ENCODE peak calls at places on chromosomes 11 and 22, in eight cellular contexts. W is left ventricle myocardium inferior; E is A549; G is Peyer's patch; Y is tibial nerve; H is fibroblast of lung; J is heart right ventricle; C is CD4-positive, CD25-positive, alpha-beta regulatory T cell. N is an unnamed sample.

GRCh38 chr11:111840143-111840542 is 31.2 kb downstream of the ALG9 start:
- DNase-seq in G (no peak), J (no peak), E (no peak), Y (no peak), W (no peak), C (no peak), H (peak), N (no peak)

GRCh38 chr11:16542353-16542752 is 186.0 kb upstream of the SOX6 start:
- DNase-seq in G (no peak), W (no peak), H (no peak), E (no peak), C (no peak), J (no peak), Y (no peak), N (no peak)

GRCh38 chr22:17772963-17773605 is 1.2 kb downstream of the BID start:
- DNase-seq in J (no peak), W (no peak), E (no peak), G (no peak), C (no peak), Y (no peak), H (peak), N (no peak)

GRCh38 chr22:27483095-27483798 is 318.3 kb downstream of the MN1 start:
- DNase-seq in J (no peak), Y (no peak), W (no peak), H (no peak), E (no peak), C (no peak), G (no peak), N (no peak)

GRCh38 chr11:67054851-67055523 is 1.7 kb upstream of the RHOD start:
- DNase-seq in J (peak), C (no peak), Y (no peak), W (peak), H (peak), G (no peak), E (peak), N (no peak)

GRCh38 chr11:87897079-87897478 is 278.2 kb downstream of the RAB38 start:
- DNase-seq in H (no peak), J (no peak), E (no peak), W (no peak), C (no peak), G (no peak), Y (no peak), N (no peak)

GRCh38 chr11:46281374-46281831 is 3.9 kb downstream of the CREB3L1 start:
- DNase-seq in G (no peak), H (peak), Y (no peak), E (no peak), J (no peak), W (no peak), C (no peak), N (no peak)

GRCh38 chr11:92852946-92853345 is 116.5 kb upstream of the MTNR1B start:
- DNase-seq in E (no peak), H (peak), G (no peak), C (no peak), Y (no peak), W (no peak), J (peak), N (no peak)

GRCh38 chr11:48051217-48051848 is 71.0 kb downstream of the PTPRJ start:
- DNase-seq in H (no peak), J (no peak), W (no peak), G (peak), C (no peak), Y (no peak), E (no peak), N (no peak)

GRCh38 chr11:28517621-28518020 is 409.4 kb downstream of the METTL15 start:
- DNase-seq in C (no peak), E (no peak), H (peak), Y (no peak), G (no peak), W (no peak), J (no peak), N (no peak)

GRCh38 chr11:78253797-78254196 is 65.1 kb downstream of the USP35 start:
- DNase-seq in G (no peak), J (no peak), E (no peak), W (no peak), H (peak), Y (no peak), C (no peak), N (no peak)

GRCh38 chr11:6629892-6630631 is 10.8 kb upstream of the TPP1 start:
- DNase-seq in J (no peak), E (no peak), W (no peak), G (no peak), C (no peak), H (no peak), Y (no peak), N (no peak)

GRCh38 chr22:36197065-36197440 is 4.6 kb downstream of the APOL4 start:
- DNase-seq in J (no peak), E (no peak), W (peak), G (no peak), H (peak), C (no peak), Y (peak), N (no peak)

GRCh38 chr22:35731321-35731720 is 13.6 kb downstream of the APOL5 start:
- DNase-seq in Y (no peak), E (no peak), C (no peak), H (no peak), G (no peak), J (no peak), W (no peak), N (no peak)

GRCh38 chr11:45252134-45252856 is 33.8 kb downstream of the SYT13 start:
- DNase-seq in E (peak), J (peak), W (peak), H (peak), G (peak), C (no peak), Y (no peak), N (no peak)

DNA sequence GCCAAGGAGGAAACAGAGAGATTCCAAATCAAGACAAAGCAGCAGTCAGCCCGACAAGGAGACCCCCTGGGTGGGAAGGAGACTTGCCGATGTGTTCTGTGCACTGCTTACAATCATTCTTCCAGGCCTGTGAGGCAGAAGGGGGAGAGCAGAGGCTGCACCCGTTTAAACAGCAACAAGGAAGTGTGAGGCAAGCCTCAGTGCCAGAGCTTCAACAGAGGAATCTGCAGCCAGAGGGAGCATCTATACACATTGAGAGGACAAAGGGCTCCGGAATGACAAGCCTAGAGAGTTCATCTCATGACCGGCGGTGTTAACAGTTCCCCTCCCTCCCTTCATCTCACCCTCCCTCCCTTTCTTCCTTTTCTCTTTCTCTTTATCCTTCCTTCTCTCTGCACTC is 121.2 kb downstream of the NXPE2 start:
- DNase-seq in C (no peak), J (no peak), H (no peak), E (no peak), Y (no peak), W (no peak), G (no peak), N (no peak)
- H3K27ac ChIP-seq in C (no peak), J (no peak), H (no peak), E (no peak), Y (no peak), W (no peak), G (no peak), N (no peak)

GRCh38 chr11:73912045-73912444 is 35.2 kb downstream of the PAAF1 start:
- DNase-seq in H (no peak), C (no peak), J (no peak), Y (no peak), E (no peak), W (no peak), G (no peak), N (no peak)

GRCh38 chr11:73913472-73913871 is 36.7 kb downstream of the PAAF1 start:
- DNase-seq in G (no peak), C (no peak), W (no peak), E (no peak), J (no peak), Y (no peak), H (no peak), N (no peak)

GRCh38 chr11:73916435-73916834 is 34.4 kb upstream of the DNAJB13 start:
- DNase-seq in E (no peak), Y (no peak), C (no peak), J (no peak), G (no peak), H (peak), W (no peak), N (no peak)

DNA sequence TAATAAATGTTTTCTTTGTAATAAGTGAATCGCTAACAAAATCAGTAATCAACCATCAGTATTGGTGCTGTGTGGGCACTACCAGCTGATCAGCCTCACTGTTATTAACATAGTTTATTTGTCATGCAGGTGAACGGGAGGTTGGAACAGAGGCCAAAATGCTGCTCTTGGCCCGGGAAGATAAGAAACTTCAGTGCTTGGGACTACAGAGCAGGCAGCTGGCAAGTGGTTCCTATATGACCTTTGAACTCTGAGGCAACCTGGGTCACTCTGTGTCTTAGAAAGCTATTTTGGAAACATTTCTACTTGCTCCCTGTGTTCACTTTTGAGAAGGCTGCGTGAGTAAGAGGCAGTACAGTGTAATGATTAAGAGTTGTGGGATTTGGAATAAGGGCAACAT is 36.5 kb upstream of the DNAJB13 start:
- DNase-seq in E (no peak), C (no peak), G (no peak), J (no peak), H (no peak), Y (no peak), W (no peak), N (no peak)
- H3K4me3 ChIP-seq in E (no peak), C (no peak), G (no peak), J (no peak), H (no peak), Y (no peak), W (no peak), N (no peak)

DNA sequence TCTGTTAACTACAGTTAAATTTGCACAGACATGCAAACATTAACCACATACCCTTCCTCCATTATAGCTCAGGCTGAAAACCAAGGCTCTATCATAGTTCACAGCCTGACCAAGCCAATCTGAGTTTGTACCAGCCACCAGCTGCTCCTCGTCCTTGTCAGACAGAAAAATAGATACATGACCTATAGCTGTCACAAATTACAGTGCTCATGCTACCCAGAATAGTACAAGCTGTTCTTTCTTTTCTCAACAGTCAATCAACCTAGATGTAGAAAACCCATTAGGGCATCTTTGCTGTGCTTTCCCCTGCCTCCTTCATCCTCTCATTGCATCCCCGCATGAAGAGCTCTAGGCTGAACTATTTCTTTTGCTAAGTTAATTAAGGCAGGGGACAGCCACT is 148.4 kb downstream of the TRPC6 start:
- DNase-seq in J (no peak), Y (no peak), W (no peak), E (no peak), C (no peak), G (no peak), H (no peak), N (no peak)
- H3K27ac ChIP-seq in J (no peak), Y (no peak), W (no peak), E (no peak), C (no peak), G (no peak), H (no peak), N (no peak)

DNA sequence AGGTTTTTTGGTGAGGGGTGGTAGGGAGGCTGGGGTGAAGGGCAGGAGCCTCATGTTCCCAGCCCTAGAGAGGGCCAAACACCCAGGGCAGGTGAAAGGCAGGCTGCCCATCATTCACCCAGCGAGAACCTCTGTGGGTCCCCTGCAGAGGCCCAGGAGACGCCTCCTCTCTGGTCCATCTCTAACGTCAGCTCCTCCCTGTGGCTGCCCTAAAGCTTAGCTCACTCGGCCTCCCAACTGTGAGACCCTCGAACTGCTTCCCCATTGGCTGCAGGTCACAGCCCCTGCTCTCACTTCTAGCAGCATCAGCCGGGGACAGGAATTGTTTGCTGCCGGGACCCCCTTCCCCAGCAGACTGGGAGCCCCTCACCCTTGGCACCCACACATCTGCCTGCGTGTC is 615 bp upstream of the NFAM1 start:
- DNase-seq in G (no peak), H (no peak), C (no peak), J (no peak), Y (no peak), W (no peak), E (no peak), N (no peak)
- H3K4me3 ChIP-seq in G (no peak), H (no peak), C (no peak), J (no peak), Y (no peak), W (no peak), E (no peak), N (no peak)

DNA sequence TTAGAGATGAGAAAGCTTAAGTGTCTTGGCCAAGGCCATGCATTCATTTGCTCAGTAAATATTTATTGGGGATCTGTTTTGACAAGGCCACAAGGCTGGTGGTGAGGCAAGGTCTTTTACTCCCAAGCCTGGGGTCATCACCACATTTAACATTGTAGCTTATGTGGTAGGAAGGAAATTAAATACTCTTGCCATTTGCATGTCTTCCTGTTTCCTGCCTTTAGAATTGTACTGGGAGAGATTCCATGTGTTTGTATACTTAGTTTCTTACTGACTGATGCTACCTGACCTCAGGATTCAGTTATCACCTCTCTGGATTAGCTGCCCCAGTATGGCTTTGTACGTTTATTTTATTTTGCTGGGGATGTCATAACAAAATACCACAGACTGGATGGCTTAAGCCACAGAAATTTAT is 44.7 kb downstream of the SPECC1L start:
- DNase-seq in Y (no peak), E (no peak), G (no peak), H (peak), C (no peak), J (no peak), W (no peak), N (no peak)
- H3K27ac ChIP-seq in Y (no peak), E (no peak), G (no peak), H (no peak), C (no peak), J (no peak), W (peak), N (no peak)

GRCh38 chr22:47963660-47964059 is 1201.2 kb downstream of the TBC1D22A start:
- DNase-seq in H (no peak), E (no peak), Y (no peak), W (no peak), G (no peak), J (no peak), C (no peak), N (no peak)
- H3K4me3 ChIP-seq in H (no peak), E (no peak), Y (no peak), W (no peak), G (no peak), J (no peak), C (no peak), N (no peak)

DNA sequence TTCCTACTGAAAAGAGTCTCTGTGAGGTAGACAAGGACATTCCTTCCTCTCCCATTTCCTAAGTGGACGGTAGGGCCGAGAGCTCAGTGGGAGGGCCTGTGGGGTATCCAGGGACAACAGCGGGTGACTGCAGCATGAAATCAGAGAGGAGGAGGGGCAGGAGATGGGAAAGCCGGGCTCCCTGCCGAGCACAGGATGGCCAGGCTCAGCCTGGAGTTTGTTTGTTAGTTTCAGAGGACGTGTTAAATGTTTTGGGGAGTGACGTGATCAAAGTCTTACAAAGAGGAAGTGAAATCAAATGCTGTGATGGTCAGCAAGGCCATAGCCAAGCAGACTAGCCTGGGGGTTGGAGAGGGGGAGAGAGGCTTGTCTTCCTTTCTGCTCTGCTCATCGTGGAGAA is 152.7 kb downstream of the ADAMTS15 start:
- DNase-seq in C (no peak), G (peak), J (peak), Y (peak), E (no peak), H (peak), W (peak), N (no peak)
- H3K27ac ChIP-seq in C (no peak), G (peak), J (peak), Y (peak), E (no peak), H (peak), W (peak), N (no peak)

DNA sequence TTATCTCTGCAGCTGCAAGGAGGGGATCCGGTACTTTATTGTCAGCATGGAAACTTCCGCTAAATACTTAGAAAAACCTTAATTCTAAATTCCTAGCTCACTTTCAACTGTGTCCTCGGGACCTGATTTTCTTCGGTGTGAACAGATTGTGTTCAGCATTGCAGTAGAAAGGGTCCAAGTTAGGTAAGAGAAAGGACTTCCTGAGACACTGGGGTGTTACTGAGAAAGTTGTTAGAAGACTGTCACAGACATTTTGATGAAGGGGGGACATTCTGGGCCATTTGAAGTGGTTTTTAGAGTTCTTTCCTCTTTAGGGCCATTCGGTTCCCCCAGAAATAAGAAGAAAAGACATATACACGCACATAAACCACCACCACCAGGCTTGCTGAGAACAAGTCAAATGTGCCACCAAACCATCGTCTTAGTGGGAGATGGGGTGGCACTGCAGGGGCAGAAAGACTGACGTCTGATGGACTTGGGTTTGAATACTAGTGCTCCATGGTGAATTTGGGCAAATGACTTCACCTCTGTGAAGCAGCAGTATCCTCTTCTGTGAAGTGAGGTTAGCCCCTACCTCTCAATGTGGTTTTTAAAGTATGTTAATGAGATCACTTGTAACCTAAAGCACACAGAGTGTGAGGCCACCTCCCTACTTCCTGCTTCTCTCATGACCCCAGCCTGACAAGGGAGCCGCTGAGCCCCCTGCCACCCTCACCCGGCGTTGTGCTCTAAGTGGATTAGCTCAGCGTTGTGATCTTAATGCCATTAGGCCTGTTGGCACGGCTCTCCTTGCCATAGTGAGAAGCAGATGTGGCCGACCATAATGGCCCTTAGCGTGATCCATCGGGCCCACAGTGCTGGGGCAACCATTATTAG is 14.2 kb downstream of the ZBTB16 start:
- DNase-seq in W (no peak), G (no peak), H (no peak), C (peak), Y (no peak), E (no peak), J (no peak), N (no peak)
- H3K4me3 ChIP-seq in W (peak), G (no peak), H (no peak), C (peak), Y (no peak), E (no peak), J (no peak), N (peak)

DNA sequence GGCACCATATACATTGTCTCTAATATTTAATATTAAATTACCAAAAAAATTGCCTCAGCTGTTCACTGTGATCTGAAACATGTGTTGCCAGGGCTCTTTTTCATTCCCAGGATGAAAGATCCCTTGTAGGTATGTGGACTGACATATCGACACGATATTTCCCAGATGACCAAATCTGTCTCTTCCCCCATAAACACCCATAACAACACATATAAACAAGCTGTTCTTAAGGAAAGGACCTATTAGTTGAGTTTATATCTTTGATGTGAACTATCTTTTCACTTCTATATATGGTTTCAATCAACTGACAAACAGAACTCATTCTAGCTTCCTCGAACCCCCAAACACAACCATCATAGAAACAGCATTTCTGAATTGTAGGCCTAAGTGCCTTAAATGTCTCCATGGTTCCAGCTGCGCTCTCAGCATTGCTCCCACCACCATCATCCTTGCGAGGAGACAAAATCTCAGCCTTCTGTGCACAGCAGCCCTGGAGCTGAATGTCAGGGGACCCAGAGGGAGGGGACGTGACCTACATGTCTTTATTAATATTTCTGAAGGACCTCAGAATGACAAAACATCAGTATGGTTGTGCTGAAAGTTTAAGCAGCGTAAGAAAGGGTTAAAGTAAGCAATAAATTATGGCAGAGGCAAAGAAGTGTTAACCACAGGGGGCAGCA is 67.0 kb downstream of the ETS1 start:
- DNase-seq in G (no peak), E (no peak), H (no peak), W (no peak), Y (no peak), C (peak), J (no peak), N (no peak)
- H3K27ac ChIP-seq in G (peak), E (peak), H (peak), W (peak), Y (peak), C (peak), J (peak), N (no peak)

DNA sequence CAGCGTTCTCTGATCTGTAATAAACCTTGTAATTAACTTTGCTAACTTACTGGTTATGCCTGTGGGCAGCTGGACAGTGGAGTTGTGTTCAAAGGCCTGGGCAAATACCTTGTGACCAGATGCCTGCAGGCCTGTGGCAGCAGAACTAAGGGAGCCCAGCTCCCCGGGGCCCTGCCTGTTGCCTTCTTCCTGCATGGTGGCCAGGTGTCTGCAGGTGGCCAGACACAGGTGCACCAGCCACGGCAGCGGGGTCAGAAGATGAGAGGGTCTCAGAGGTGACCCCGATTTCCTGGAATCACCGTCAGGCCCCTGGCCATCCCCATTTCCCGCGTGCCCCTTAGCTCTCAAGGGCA is 127.2 kb downstream of the OSBP2 start:
- DNase-seq in E (no peak), H (no peak), J (no peak), G (no peak), W (no peak), Y (no peak), C (no peak), N (no peak)
- H3K4me3 ChIP-seq in E (no peak), H (peak), J (peak), G (peak), W (peak), Y (no peak), C (no peak), N (peak)

N was measured in dorsolateral prefrontal cortex.